ENCODE peak calls at places on chromosome 3, in six cellular contexts. O is CD8-positive, alpha-beta T cell; W is AG10803; J is bronchial epithelial cell; N is ovary; T is psoas muscle. U is an unnamed sample.

GRCh38 chr3:109081746-109082510 is 36.0 kb downstream of the MORC1 start:
- DNase-seq in O (no peak), W (peak; percentile 9), J (peak; percentile 53), N (no peak), T (no peak), U (peak; percentile 42)

GRCh38 chr3:155032918-155033317 is 47.2 kb upstream of the MME start:
- DNase-seq in O (no peak), W (peak; percentile 76), J (peak; percentile 6), N (no peak), T (no peak), U (peak; percentile 88)

GRCh38 chr3:126419886-126420786 is 25.4 kb downstream of the CFAP100 start:
- DNase-seq in O (no peak), W (no peak), J (peak; percentile 3), N (peak; percentile 5), T (no peak), U (no peak)

GRCh38 chr3:191762323-191762960 is 301.5 kb downstream of the PYDC2 start:
- DNase-seq in O (no peak), W (peak; percentile 58), J (peak; percentile 76), N (no peak), T (no peak), U (peak; percentile 79)

GRCh38 chr3:21484323-21485154 is 266.5 kb downstream of the ZNF385D start:
- DNase-seq in O (no peak), W (peak; percentile 80), J (peak; percentile 62), N (peak; percentile 44), T (peak; percentile 13), U (peak; percentile 80)

GRCh38 chr3:124886168-124887051 is 755 bp downstream of the ITGB5 start:
- DNase-seq in O (peak; percentile 13), W (peak; percentile 63), J (peak; percentile 21), N (peak; percentile 20), T (peak; percentile 51), U (peak; percentile 50)

GRCh38 chr3:164779816-164780215 is 298.5 kb downstream of the SI start:
- DNase-seq in O (no peak), W (no peak), J (peak; percentile 31), N (no peak), T (no peak), U (no peak)

GRCh38 chr3:119716998-119717397 is 14.2 kb downstream of the CFAP91 start:
- DNase-seq in O (no peak), W (no peak), J (no peak), N (peak; percentile 37), T (peak; percentile 13), U (no peak)

GRCh38 chr3:157393076-157393475 is 43.6 kb upstream of the PTX3 start:
- DNase-seq in O (no peak), W (peak; percentile 27), J (peak; percentile 13), N (no peak), T (no peak), U (no peak)

GRCh38 chr3:64242435-64242834 is 17.2 kb upstream of the PRICKLE2 start:
- DNase-seq in O (no peak), W (peak; percentile 14), J (no peak), N (peak; percentile 42), T (no peak), U (no peak)

GRCh38 chr3:123871946-123872345 is 12.2 kb downstream of the MYLK start:
- DNase-seq in O (no peak), W (no peak), J (peak; percentile 51), N (no peak), T (no peak), U (peak; percentile 26)

GRCh38 chr3:158631986-158632385 is 12.3 kb upstream of the GFM1 start:
- DNase-seq in O (no peak), W (no peak), J (no peak), N (no peak), T (no peak), U (no peak)

GRCh38 chr3:110614181-110614580 is 457.4 kb upstream of the NECTIN3 start:
- DNase-seq in O (no peak), W (no peak), J (no peak), N (no peak), T (no peak), U (no peak)

GRCh38 chr3:150242220-150242938 is 165.7 kb upstream of the TSC22D2 start:
- DNase-seq in O (no peak), W (peak; percentile 66), J (no peak), N (no peak), T (no peak), U (peak; percentile 38)

GRCh38 chr3:4734454-4734853 is 241.3 kb downstream of the ITPR1 start:
- DNase-seq in O (no peak), W (no peak), J (no peak), N (no peak), T (no peak), U (no peak)

GRCh38 chr3:356947-357346 is 160.4 kb downstream of the CHL1 start:
- DNase-seq in O (no peak), W (no peak), J (no peak), N (no peak), T (no peak), U (peak; percentile 55)

GRCh38 chr3:187318819-187319616 is 27.5 kb upstream of the MASP1 start:
- DNase-seq in O (peak; percentile 30), W (peak; percentile 92), J (peak; percentile 48), N (peak; percentile 44), T (no peak), U (peak; percentile 89)

GRCh38 chr3:12947504-12948369 is 106.4 kb upstream of the RPL32 start:
- DNase-seq in O (no peak), W (peak; percentile 87), J (peak; percentile 68), N (peak; percentile 77), T (peak; percentile 77), U (peak; percentile 64)

GRCh38 chr3:12518266-12519028 is 26.9 kb downstream of the MKRN2OS start:
- DNase-seq in O (no peak), W (no peak), J (no peak), N (no peak), T (no peak), U (no peak)

DNA sequence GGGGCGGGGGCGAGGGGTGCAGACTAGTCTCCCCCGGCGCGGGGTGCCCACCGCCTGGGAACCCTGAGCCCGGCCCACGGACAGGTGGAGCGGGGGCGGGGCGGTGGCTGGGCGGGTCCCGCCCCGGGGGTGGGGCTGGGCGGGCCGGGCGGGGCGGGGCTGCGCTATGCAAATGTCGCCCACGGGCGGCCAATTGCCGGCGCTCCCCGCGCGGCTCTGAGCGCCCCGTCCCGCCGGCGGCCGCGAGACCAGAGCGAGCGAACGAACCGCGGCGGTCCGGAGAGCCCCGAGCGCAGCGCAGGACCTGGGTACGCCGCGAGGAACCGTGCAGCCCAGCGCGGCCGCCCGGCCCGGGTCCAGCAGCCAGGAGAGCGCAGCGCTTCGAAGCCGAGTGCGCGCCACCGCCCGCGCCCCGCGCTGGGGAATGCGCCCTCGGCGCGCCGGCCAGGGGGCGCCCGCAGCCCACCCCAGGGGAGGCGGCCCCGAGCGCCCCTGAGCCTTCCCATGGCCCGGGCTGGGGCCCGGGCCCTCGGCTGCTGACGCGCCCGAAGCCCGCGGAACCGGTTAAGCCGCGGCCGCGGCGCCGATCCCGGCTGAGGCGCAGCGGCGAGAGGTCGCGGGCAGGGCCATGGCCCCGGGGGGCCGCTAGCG is at the start of gene SEMA3F:
- DNase-seq in O (peak; percentile 58), W (peak; percentile 56), J (no peak), N (peak; percentile 27), T (peak; percentile 72), U (peak; percentile 35)
- TF ChIP-seq CTCF in O (no peak), W (no peak), J (peak; percentile 9), N (no peak), T (peak; percentile 14), U (no peak)

GRCh38 chr3:33658039-33658438 is 60.0 kb downstream of the CLASP2 start:
- DNase-seq in O (no peak), W (no peak), J (no peak), N (no peak), T (no peak), U (no peak)
- H3K4me3 ChIP-seq in O (peak overlapping the region; percentile 36), W (no peak overlapping the region), J (no peak overlapping the region), N (peak overlapping the region; percentile 48), T (peak overlapping the region; percentile 71), U (no peak overlapping the region)

DNA sequence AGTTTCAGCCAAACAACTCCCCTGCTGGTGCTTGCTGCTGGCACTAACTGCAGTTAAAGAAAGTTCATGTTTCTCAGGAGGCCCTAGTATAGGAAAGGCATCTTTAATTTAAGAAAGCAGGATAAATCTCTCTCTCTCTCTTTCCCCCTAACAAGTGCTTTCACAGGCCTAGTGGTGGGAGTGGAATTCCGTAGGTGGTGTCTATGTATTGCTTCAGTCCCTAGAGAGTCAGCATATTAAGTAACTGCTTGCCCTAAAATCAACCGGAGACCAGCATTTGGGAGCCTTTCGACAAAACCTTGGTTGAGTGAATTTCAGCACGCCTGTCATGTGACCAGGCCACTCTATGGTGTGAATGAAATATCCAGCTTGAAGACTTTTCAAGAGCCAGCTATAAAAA is 169.2 kb upstream of the TGFBR2 start:
- DNase-seq in O (no peak), W (peak; percentile 78), J (peak; percentile 29), N (no peak), T (peak; percentile 36), U (peak; percentile 90)
- TF ChIP-seq CTCF in O (no peak), W (peak; percentile 19), J (no peak), N (no peak), T (no peak), U (no peak)

GRCh38 chr3:97970929-97971460 is 1.2 kb downstream of the RIOX2 start:
- DNase-seq in O (no peak), W (no peak), J (no peak), N (no peak), T (no peak), U (no peak)
- H3K4me3 ChIP-seq in O (peak overlapping the region; percentile 44), W (peak overlapping the region; percentile 68), J (peak overlapping the region; percentile 72), N (no peak overlapping the region), T (peak overlapping the region; percentile 87), U (peak overlapping the region; percentile 68)

GRCh38 chr3:50154476-50154839 is 666 bp upstream of the SEMA3F start:
- DNase-seq in O (no peak), W (no peak), J (no peak), N (no peak), T (no peak), U (no peak)
- TF ChIP-seq CTCF in O (no peak), W (no peak), J (peak; percentile 39), N (no peak), T (peak; percentile 26), U (no peak)

GRCh38 chr3:98553751-98554150 is 22.0 kb downstream of the GPR15 start:
- DNase-seq in O (no peak), W (no peak), J (no peak), N (no peak), T (no peak), U (no peak)
- H3K4me3 ChIP-seq in O (no peak overlapping the region), W (no peak overlapping the region), J (no peak overlapping the region), N (no peak overlapping the region), T (no peak overlapping the region), U (no peak overlapping the region)